ENCODE peak calls at places on chromosomes 13 and 19, in eight cellular contexts. I, X, A, L, T, F, Q and O are unnamed samples.

GRCh38 chr19:16262618-16263017 is 62.0 kb upstream of the KLF2 start:
- DNase-seq in I (no peak), A (no peak), Q (peak; percentile 95), T (no peak), L (no peak), X (no peak), F (no peak), O (no peak)

GRCh38 chr19:17229890-17230289 is 3.9 kb downstream of the OCEL1 start:
- DNase-seq in I (no peak), F (no peak), T (no peak), A (no peak), X (no peak), Q (no peak), L (no peak), O (no peak)

GRCh38 chr19:49890349-49891311 is 6.1 kb downstream of the IL4I1 start:
- DNase-seq in F (no peak), I (no peak), Q (peak; percentile 57), T (no peak), A (peak; percentile 71), X (no peak), L (peak; percentile 52), O (peak; percentile 89)

GRCh38 chr13:36248700-36249099 is 34.3 kb upstream of the SOHLH2 start:
- DNase-seq in T (no peak), Q (no peak), F (no peak), I (no peak), X (no peak), L (no peak), A (no peak), O (no peak)

GRCh38 chr13:40629678-40630384 is 36.6 kb downstream of the FOXO1 start:
- DNase-seq in F (no peak), T (no peak), A (no peak), I (no peak), X (no peak), L (no peak), Q (no peak), O (no peak)

GRCh38 chr13:67328895-67329294 is 98.8 kb upstream of the PCDH9 start:
- DNase-seq in X (no peak), T (no peak), F (no peak), A (no peak), Q (no peak), L (no peak), I (no peak), O (no peak)

GRCh38 chr19:8174706-8175105 is 25.3 kb upstream of the FBN3 start:
- DNase-seq in I (no peak), T (no peak), F (no peak), Q (no peak), L (no peak), X (no peak), A (no peak), O (no peak)

GRCh38 chr19:32200312-32201038 is 144.9 kb upstream of the ZNF507 start:
- DNase-seq in Q (no peak), F (no peak), T (no peak), X (no peak), L (no peak), I (no peak), A (no peak), O (no peak)

DNA sequence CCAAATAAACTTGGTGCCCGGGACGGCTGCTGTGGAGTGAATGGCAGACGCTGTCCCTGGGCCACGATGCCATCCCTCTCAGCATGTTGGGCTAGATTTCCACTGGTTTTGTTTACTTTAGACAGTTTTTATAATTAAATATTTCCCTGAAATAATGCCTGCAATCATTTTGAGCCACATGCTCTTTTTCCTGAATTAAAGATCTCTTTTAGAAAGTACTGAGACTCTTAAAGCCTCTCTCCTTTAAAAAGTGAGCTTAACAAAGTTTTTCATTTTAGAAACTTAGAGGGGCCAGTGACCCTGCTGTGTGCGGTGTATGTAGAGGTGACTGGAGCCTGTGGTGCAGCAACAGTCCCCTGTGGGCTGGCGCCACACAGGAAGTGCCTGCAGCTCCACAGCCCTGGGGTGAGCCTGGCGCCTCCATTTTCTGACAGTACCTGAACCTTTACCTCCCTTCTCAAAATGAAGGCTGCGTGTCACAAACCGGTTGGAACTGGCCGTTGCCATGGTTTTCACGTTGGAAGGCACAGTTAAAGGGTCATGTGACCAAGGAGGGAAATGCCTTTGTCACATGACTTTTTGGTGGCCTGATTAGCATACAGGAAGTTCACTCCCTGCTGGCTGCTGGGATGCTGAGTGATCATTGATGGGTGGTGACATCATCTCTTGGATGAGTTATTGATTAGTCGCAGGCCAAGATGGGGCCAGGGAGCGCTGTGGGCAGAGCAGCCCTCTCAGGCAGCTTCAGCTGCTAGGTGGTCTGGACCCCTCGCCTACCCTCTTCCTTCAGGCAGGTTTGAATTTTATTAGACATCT is 26.3 kb downstream of the TSSK6 start:
- DNase-seq in X (peak; percentile 87), T (peak; percentile 98), A (peak; percentile 86), F (no peak), L (peak; percentile 98), Q (peak; percentile 64), I (peak; percentile 88), O (peak; percentile 94)
- TF ChIP-seq CTCF in X (no peak), T (no peak), A (no peak), F (no peak), L (no peak), Q (no peak), I (no peak), O (peak; percentile 11)

GRCh38 chr19:4068058-4068966 is 1.6 kb upstream of the ZBTB7A start:
- DNase-seq in F (no peak), X (no peak), A (no peak), L (no peak), I (no peak), T (no peak), Q (no peak), O (peak; percentile 86)

GRCh38 chr19:4066176-4066606 is 508 bp downstream of the ZBTB7A start:
- DNase-seq in Q (no peak), T (no peak), L (no peak), F (no peak), I (peak; percentile 84), X (no peak), A (peak; percentile 64), O (peak; percentile 94)

GRCh38 chr19:4065430-4066175 is 1.1 kb downstream of the ZBTB7A start:
- DNase-seq in Q (peak; percentile 97), A (peak; percentile 98), F (peak; percentile 98), L (peak; percentile 99), I (peak; percentile 99), T (peak; percentile 97), X (peak; percentile 98), O (peak; percentile 98)

GRCh38 chr19:4067396-4068057 is 828 bp upstream of the ZBTB7A start:
- DNase-seq in L (no peak), F (no peak), A (peak; percentile 64), X (no peak), I (no peak), Q (no peak), T (no peak), O (peak; percentile 92)

DNA sequence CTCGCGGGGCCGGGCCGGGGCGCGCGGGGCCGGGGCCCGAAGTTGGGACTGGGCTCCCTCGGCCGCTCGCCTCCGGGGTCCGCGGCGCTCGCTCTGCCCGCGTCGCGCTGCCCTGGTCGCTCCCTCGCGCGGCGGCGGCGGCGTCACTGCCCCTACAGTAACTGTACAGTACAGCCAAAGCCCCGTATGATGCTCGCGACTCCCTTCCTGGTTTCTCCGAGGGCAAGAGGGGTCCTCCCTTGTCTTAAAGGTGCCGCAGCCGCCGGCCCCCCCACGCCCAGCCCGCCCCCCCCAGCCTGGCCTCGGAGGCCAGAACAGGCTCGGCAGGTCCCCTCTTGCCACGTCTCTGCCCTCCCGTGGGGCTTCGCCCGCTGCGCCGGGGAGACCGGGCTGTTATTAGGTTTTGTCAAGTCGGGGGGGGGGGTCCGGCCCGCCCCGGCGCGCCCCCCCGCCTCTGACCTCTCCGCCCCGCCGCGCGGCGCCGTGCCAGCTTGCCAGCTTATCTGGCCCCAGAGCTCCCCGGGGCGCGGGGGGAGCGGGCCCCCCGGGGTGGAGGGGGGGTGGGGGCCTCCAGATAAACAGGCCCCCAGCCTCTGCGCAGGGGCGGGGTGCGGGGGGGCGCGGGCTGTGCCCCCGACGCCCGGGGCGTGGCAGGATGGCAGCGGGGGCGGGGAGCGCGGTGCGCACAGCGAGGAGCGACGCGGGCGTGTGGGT is at the start of gene ZBTB7A:
- DNase-seq in L (peak; percentile 86), F (no peak), Q (peak; percentile 91), I (peak; percentile 95), A (peak; percentile 81), X (peak; percentile 36), T (peak; percentile 65), O (peak; percentile 97)
- TF ChIP-seq CTCF in L (no peak), F (no peak), Q (no peak), I (no peak), A (no peak), X (no peak), T (no peak), O (no peak)

GRCh38 chr13:27797228-27797624 is 4.9 kb downstream of the GSX1 start:
- DNase-seq in X (no peak), L (peak; percentile 35), Q (no peak), I (no peak), T (peak; percentile 22), F (no peak), A (no peak), O (no peak)
- TF ChIP-seq CTCF in X (no peak), L (no peak), Q (no peak), I (no peak), T (no peak), F (peak; percentile 43), A (no peak), O (no peak)

GRCh38 chr19:41861846-41862245 is 1.8 kb downstream of the RPS19 start:
- DNase-seq in A (no peak), Q (no peak), F (no peak), L (no peak), T (no peak), X (no peak), I (no peak), O (no peak)

GRCh38 chr19:41861098-41861768 is 1.2 kb downstream of the RPS19 start:
- DNase-seq in F (no peak), T (no peak), X (no peak), I (no peak), Q (no peak), L (peak; percentile 22), A (no peak), O (peak; percentile 5)

GRCh38 chr19:41859213-41859617 is 840 bp upstream of the RPS19 start:
- DNase-seq in L (no peak), Q (no peak), I (no peak), A (no peak), X (no peak), T (no peak), F (no peak), O (no peak)

GRCh38 chr19:41860419-41861097 is 503 bp downstream of the RPS19 start:
- DNase-seq in A (no peak), X (no peak), Q (no peak), T (peak; percentile 34), F (no peak), I (peak; percentile 73), L (peak; percentile 29), O (no peak)

DNA sequence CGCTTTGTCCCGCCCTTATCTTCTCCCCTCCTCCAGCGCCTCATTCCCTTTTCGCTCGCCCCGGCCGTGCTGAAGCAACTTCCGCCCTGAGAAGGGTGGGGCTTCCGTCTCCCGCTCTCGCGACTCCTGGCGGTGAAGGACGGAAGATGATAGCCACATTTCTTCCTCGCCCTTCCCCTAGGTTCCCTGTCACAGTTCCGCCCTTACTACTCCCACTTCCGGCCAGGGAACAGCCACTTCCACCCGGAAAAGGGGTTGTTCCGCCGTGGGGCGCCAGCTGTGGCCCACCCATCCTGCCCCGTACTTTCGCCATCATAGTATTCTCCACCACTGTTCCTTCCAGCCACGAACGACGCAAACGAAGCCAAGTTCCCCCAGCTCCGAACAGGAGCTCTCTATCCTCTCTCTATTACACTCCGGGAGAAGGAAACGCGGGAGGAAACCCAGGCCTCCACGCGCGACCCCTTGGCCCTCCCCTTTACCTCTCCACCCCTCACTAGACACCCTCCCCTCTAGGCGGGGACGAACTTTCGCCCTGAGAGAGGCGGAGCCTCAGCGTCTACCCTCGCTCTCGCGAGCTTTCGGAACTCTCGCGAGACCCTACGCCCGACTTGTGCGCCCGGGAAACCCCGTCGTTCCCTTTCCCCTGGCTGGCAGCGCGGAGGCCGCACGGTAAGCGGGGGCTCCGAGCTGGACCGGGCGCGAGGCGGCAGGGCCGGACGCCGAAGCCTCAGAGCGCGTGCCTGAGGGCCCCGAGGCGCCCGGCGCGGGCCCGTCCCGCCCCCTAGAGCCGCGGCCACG is at the start of gene RPS19:
- DNase-seq in F (peak; percentile 93), T (peak; percentile 99), L (peak; percentile 99), X (peak; percentile 97), I (peak; percentile 99), A (peak; percentile 98), Q (peak; percentile 99), O (peak; percentile 99)
- TF ChIP-seq CTCF in F (peak; percentile 66), T (peak; percentile 62), L (no peak), X (peak; percentile 50), I (peak; percentile 92), A (peak; percentile 84), Q (peak; percentile 82), O (peak; percentile 53)